ENCODE peak calls at places on chromosome 21, in four cellular contexts. I is AML-193; O is effector CD4-positive, alpha-beta T cell; G is islet precursor cell. Q is an unnamed sample.

GRCh38 chr21:29145837-29146453 is 15.5 kb downstream of the MAP3K7CL start:
- DNase-seq in G (no peak), I (no peak), O (no peak), Q (peak)

GRCh38 chr21:23008803-23009202 is 2010.6 kb downstream of the NCAM2 start:
- DNase-seq in I (no peak), O (no peak), G (no peak), Q (no peak)

GRCh38 chr21:17753736-17754135 is 65.4 kb downstream of the C21orf91 start:
- DNase-seq in O (no peak), G (no peak), I (no peak), Q (no peak)

GRCh38 chr21:45574691-45575090 is 32.5 kb upstream of the SLC19A1 start:
- DNase-seq in I (no peak), G (peak), O (no peak), Q (no peak)

GRCh38 chr21:29184047-29184446 is 53.6 kb downstream of the MAP3K7CL start:
- DNase-seq in G (no peak), O (no peak), I (peak), Q (no peak)

GRCh38 chr21:36478207-36478701 is 1.7 kb downstream of the CLDN14 start:
- DNase-seq in G (peak), I (no peak), O (no peak), Q (no peak)

GRCh38 chr21:42782723-42783247 is 96.6 kb downstream of the WDR4 start:
- DNase-seq in O (no peak), G (peak), I (no peak), Q (no peak)

GRCh38 chr21:38897532-38898421 is 92.0 kb downstream of the ETS2 start:
- DNase-seq in G (no peak), O (no peak), I (no peak), Q (no peak)

GRCh38 chr21:29295066-29295650 is 3.6 kb upstream of the BACH1 start:
- DNase-seq in I (no peak), O (peak), G (no peak), Q (no peak)

GRCh38 chr21:22575165-22575584 is 1577.0 kb downstream of the NCAM2 start:
- DNase-seq in I (peak), O (no peak), G (peak), Q (peak)

GRCh38 chr21:36145259-36145658 is 10.4 kb downstream of the CBR3 start:
- DNase-seq in G (no peak), O (no peak), I (no peak), Q (no peak)

GRCh38 chr21:44872568-44873355 is 728 bp downstream of the PTTG1IP start:
- DNase-seq in O (no peak), G (peak), I (no peak), Q (peak)

GRCh38 chr21:45365186-45365607 is 39.8 kb upstream of the COL18A1 start:
- DNase-seq in O (no peak), G (no peak), I (no peak), Q (no peak)

GRCh38 chr21:17829472-17829871 is 10.3 kb upstream of the C21orf91 start:
- DNase-seq in I (no peak), O (no peak), G (no peak), Q (no peak)

Q was measured in DND-41.